ENCODE peak calls at places on chromosomes 1 and 21, in eight cellular contexts. P is ACHN, E is heart right ventricle, K is adipocyte, Y is epithelial cell of prostate, O is iris pigment epithelial cell, V is fibroblast of the aortic adventitia, J is GM12865. U is an unnamed sample.

GRCh38 chr1:217622042-217622441 is 8.8 kb downstream of the GPATCH2 start:
- DNase-seq in P (no peak), E (no peak), K (no peak), Y (no peak), O (no peak), V (no peak), J (peak; percentile 11), U (no peak)

GRCh38 chr1:81876901-81877750 is 76.4 kb downstream of the ADGRL2 start:
- DNase-seq in P (peak; percentile 69), E (no peak), K (peak; percentile 43), Y (peak; percentile 27), O (peak; percentile 67), V (peak; percentile 58), J (no peak), U (peak; percentile 34)

GRCh38 chr1:203898458-203899244 is 37.3 kb downstream of the SNRPE start:
- DNase-seq in P (no peak), E (no peak), K (no peak), Y (no peak), O (no peak), V (no peak), J (no peak), U (no peak)

GRCh38 chr21:46161800-46162592 is 6.6 kb upstream of the FTCD start:
- DNase-seq in P (no peak), E (no peak), K (no peak), Y (no peak), O (no peak), V (no peak), J (no peak), U (no peak)

GRCh38 chr1:23588749-23589505 is 29.6 kb upstream of the ID3 start:
- DNase-seq in P (no peak), E (no peak), K (no peak), Y (no peak), O (peak; percentile 55), V (no peak), J (no peak), U (peak; percentile 87)

GRCh38 chr1:90850925-90851710 is 134.0 kb upstream of the BARHL2 start:
- DNase-seq in P (peak; percentile 73), E (peak; percentile 78), K (peak; percentile 92), Y (no peak), O (peak; percentile 78), V (peak; percentile 4), J (peak; percentile 84), U (no peak)

GRCh38 chr21:28516996-28517592 is 475.6 kb downstream of the LTN1 start:
- DNase-seq in P (peak; percentile 61), E (peak; percentile 74), K (no peak), Y (no peak), O (peak; percentile 34), V (no peak), J (peak; percentile 85), U (no peak)

GRCh38 chr1:171486048-171486519 is 754 bp downstream of the PRRC2C start:
- DNase-seq in P (peak; percentile 68), E (no peak), K (peak; percentile 66), Y (peak; percentile 24), O (peak; percentile 73), V (peak; percentile 76), J (peak; percentile 85), U (peak; percentile 44)

GRCh38 chr1:9900142-9901043 is 9.7 kb downstream of the CTNNBIP1 start:
- DNase-seq in P (no peak), E (peak; percentile 85), K (no peak), Y (no peak), O (no peak), V (no peak), J (peak; percentile 51), U (no peak)

GRCh38 chr1:20726107-20726911 is 6.2 kb downstream of the SH2D5 start:
- DNase-seq in P (no peak), E (no peak), K (no peak), Y (no peak), O (no peak), V (no peak), J (no peak), U (no peak)

GRCh38 chr1:5651964-5652751 is 340.1 kb downstream of the NPHP4 start:
- DNase-seq in P (no peak), E (no peak), K (no peak), Y (peak; percentile 88), O (no peak), V (no peak), J (no peak), U (peak; percentile 94)

GRCh38 chr1:20486457-20487235 is 636 bp upstream of the CAMK2N1 start:
- DNase-seq in P (peak; percentile 68), E (peak; percentile 79), K (peak; percentile 86), Y (no peak), O (peak; percentile 43), V (peak; percentile 50), J (no peak), U (no peak)

GRCh38 chr1:65398083-65398482 is 22.4 kb upstream of the LEPR start:
- DNase-seq in P (no peak), E (no peak), K (no peak), Y (no peak), O (no peak), V (no peak), J (no peak), U (no peak)

GRCh38 chr21:42563261-42564045 is 49.8 kb downstream of the SLC37A1 start:
- DNase-seq in P (no peak), E (no peak), K (no peak), Y (no peak), O (no peak), V (no peak), J (no peak), U (peak; percentile 13)

GRCh38 chr1:59595774-59596173 is 219.0 kb upstream of the HOOK1 start:
- DNase-seq in P (no peak), E (no peak), K (peak; percentile 81), Y (peak; percentile 20), O (peak; percentile 87), V (peak; percentile 61), J (no peak), U (peak; percentile 79)

GRCh38 chr1:174005032-174005431 is 17.1 kb downstream of the RC3H1 start:
- DNase-seq in P (no peak), E (peak; percentile 38), K (peak; percentile 63), Y (no peak), O (no peak), V (peak; percentile 73), J (peak; percentile 92), U (peak; percentile 29)

GRCh38 chr1:87200875-87201638 is 127.6 kb upstream of the LMO4 start:
- DNase-seq in P (no peak), E (no peak), K (no peak), Y (no peak), O (no peak), V (no peak), J (no peak), U (peak; percentile 70)

GRCh38 chr1:44407430-44408180 is 2.5 kb downstream of the RNF220 start:
- DNase-seq in P (no peak), E (no peak), K (peak; percentile 34), Y (no peak), O (no peak), V (no peak), J (no peak), U (no peak)

GRCh38 chr21:26748066-26748465 is 97.1 kb downstream of the ADAMTS1 start:
- DNase-seq in P (no peak), E (no peak), K (no peak), Y (no peak), O (no peak), V (no peak), J (no peak), U (no peak)

GRCh38 chr1:202945483-202945882 is 12.6 kb downstream of the ADIPOR1 start:
- DNase-seq in P (no peak), E (no peak), K (no peak), Y (no peak), O (no peak), V (no peak), J (no peak), U (no peak)

U was measured in foreskin keratinocyte.